ENCODE peak calls at places on chromosomes 12 and 14, in eight cellular contexts. H is pulmonary artery endothelial cell, K is neural crest cell, W is NCI-H2081, I is HCEC 1CT, R is MCF 10A, N is choroid plexus epithelial cell, O is GM10248. Y is an unnamed sample.
A peak's percentile ranks its signal among the peaks of the same experiment; 100 is the strongest.

GRCh38 chr12:116423053-116423452 is 136.1 kb upstream of the MAP1LC3B2 start:
- DNase-seq in H (no peak), K (no peak), W (no peak), I (peak; percentile 76), R (peak; percentile 27), N (peak; percentile 73), O (no peak), Y (peak; percentile 79)

GRCh38 chr14:27715561-27715960 is 1051.0 kb upstream of the FOXG1 start:
- DNase-seq in H (no peak), K (no peak), W (no peak), I (no peak), R (no peak), N (no peak), O (no peak), Y (no peak)

GRCh38 chr14:104865069-104865630 is at the start of gene CEP170B:
- DNase-seq in H (no peak), K (no peak), W (no peak), I (peak; percentile 39), R (peak; percentile 35), N (peak; percentile 29), O (peak; percentile 81), Y (peak; percentile 19)

GRCh38 chr12:54935235-54935951 is 49.2 kb downstream of the TESPA1 start:
- DNase-seq in H (peak; percentile 52), K (no peak), W (no peak), I (peak; percentile 91), R (peak; percentile 93), N (peak; percentile 91), O (peak; percentile 76), Y (peak; percentile 79)

GRCh38 chr14:39097159-39097558 is 5.9 kb downstream of the SEC23A start:
- DNase-seq in H (no peak), K (no peak), W (no peak), I (no peak), R (peak; percentile 47), N (peak; percentile 75), O (no peak), Y (peak; percentile 89)

GRCh38 chr14:96249016-96249415 is 7.0 kb upstream of the BDKRB1 start:
- DNase-seq in H (no peak), K (no peak), W (no peak), I (peak; percentile 97), R (peak; percentile 95), N (peak; percentile 90), O (no peak), Y (peak; percentile 80)

GRCh38 chr14:29085546-29085945 is 319.0 kb downstream of the FOXG1 start:
- DNase-seq in H (no peak), K (no peak), W (no peak), I (peak; percentile 32), R (peak; percentile 28), N (peak; percentile 57), O (no peak), Y (no peak)

GRCh38 chr14:36604757-36605505 is 22.5 kb upstream of the NKX2-8 start:
- DNase-seq in H (peak; percentile 13), K (peak; percentile 53), W (peak; percentile 77), I (peak; percentile 70), R (peak; percentile 90), N (peak; percentile 84), O (peak; percentile 54), Y (peak; percentile 75)

GRCh38 chr14:64855732-64856527 is 23.8 kb downstream of the SPTB start:
- DNase-seq in H (no peak), K (no peak), W (no peak), I (no peak), R (no peak), N (no peak), O (no peak), Y (no peak)

GRCh38 chr14:105187935-105188524 is 6.9 kb upstream of the NUDT14 start:
- DNase-seq in H (no peak), K (no peak), W (peak; percentile 25), I (no peak), R (no peak), N (no peak), O (no peak), Y (no peak)

GRCh38 chr12:78418919-78419318 is 445.7 kb upstream of the SYT1 start:
- DNase-seq in H (no peak), K (no peak), W (no peak), I (no peak), R (no peak), N (no peak), O (no peak), Y (no peak)

GRCh38 chr14:100845341-100845740 is 19.4 kb downstream of the MEG3 start:
- DNase-seq in H (no peak), K (no peak), W (no peak), I (no peak), R (no peak), N (no peak), O (no peak), Y (no peak)

GRCh38 chr12:111598637-111599458 is at the start of gene ATXN2:
- DNase-seq in H (no peak), K (peak; percentile 41), W (peak; percentile 76), I (no peak), R (peak; percentile 45), N (peak; percentile 74), O (peak; percentile 90), Y (no peak)

GRCh38 chr12:56361487-56362129 is 1.0 kb downstream of the APOF start:
- DNase-seq in H (no peak), K (no peak), W (no peak), I (no peak), R (no peak), N (no peak), O (no peak), Y (no peak)

GRCh38 chr12:110403146-110403974 is at the start of gene ANAPC7:
- DNase-seq in H (peak; percentile 69), K (peak; percentile 89), W (peak; percentile 84), I (peak; percentile 86), R (peak; percentile 87), N (peak; percentile 95), O (peak; percentile 93), Y (peak; percentile 84)

GRCh38 chr12:64585085-64585484 is 25.2 kb upstream of the RASSF3 start:
- DNase-seq in H (no peak), K (no peak), W (no peak), I (no peak), R (no peak), N (no peak), O (no peak), Y (no peak)

GRCh38 chr14:54362089-54362504 is 34.7 kb upstream of the CDKN3 start:
- DNase-seq in H (no peak), K (no peak), W (no peak), I (no peak), R (no peak), N (no peak), O (no peak), Y (no peak)

GRCh38 chr12:26473291-26473690 is 277.9 kb downstream of the SSPN start:
- DNase-seq in H (no peak), K (no peak), W (no peak), I (peak; percentile 6), R (no peak), N (no peak), O (peak; percentile 77), Y (peak; percentile 32)

GRCh38 chr12:15978431-15978950 is 67.4 kb downstream of the DERA start:
- DNase-seq in H (peak; percentile 79), K (no peak), W (no peak), I (peak; percentile 56), R (no peak), N (peak; percentile 87), O (no peak), Y (peak; percentile 90)

GRCh38 chr12:56258820-56259183 is 618 bp upstream of the ANKRD52 start:
- DNase-seq in H (no peak), K (no peak), W (no peak), I (no peak), R (no peak), N (no peak), O (no peak), Y (no peak)

GRCh38 chr14:52473557-52473956 is 78.7 kb downstream of the TXNDC16 start:
- DNase-seq in H (no peak), K (no peak), W (no peak), I (peak; percentile 48), R (peak; percentile 53), N (peak; percentile 76), O (peak; percentile 37), Y (peak; percentile 71)

GRCh38 chr14:34682787-34683321 is 31.5 kb downstream of the CFL2 start:
- DNase-seq in H (no peak), K (no peak), W (no peak), I (no peak), R (no peak), N (peak; percentile 48), O (peak; percentile 23), Y (peak; percentile 73)

GRCh38 chr12:11649413-11650278 is at the start of gene ETV6:
- DNase-seq in H (peak; percentile 77), K (peak; percentile 62), W (peak; percentile 68), I (peak; percentile 89), R (peak; percentile 92), N (peak; percentile 96), O (peak; percentile 86), Y (peak; percentile 97)

GRCh38 chr12:71504471-71504852 is 64.9 kb downstream of the LGR5 start:
- DNase-seq in H (no peak), K (no peak), W (no peak), I (no peak), R (no peak), N (peak; percentile 12), O (no peak), Y (no peak)

GRCh38 chr12:19778822-19779221 is 339.5 kb downstream of the AEBP2 start:
- DNase-seq in H (no peak), K (no peak), W (no peak), I (no peak), R (no peak), N (peak; percentile 39), O (no peak), Y (no peak)

GRCh38 chr12:14854586-14855163 is 11.3 kb upstream of the ART4 start:
- DNase-seq in H (no peak), K (no peak), W (no peak), I (peak; percentile 67), R (no peak), N (peak; percentile 53), O (peak; percentile 17), Y (peak; percentile 75)

GRCh38 chr12:67456281-67456918 is 187.2 kb downstream of the CAND1 start:
- DNase-seq in H (no peak), K (no peak), W (peak; percentile 25), I (peak; percentile 78), R (peak; percentile 85), N (peak; percentile 90), O (no peak), Y (peak; percentile 89)

GRCh38 chr12:43776498-43776897 is 17.7 kb downstream of the IRAK4 start:
- DNase-seq in H (no peak), K (no peak), W (no peak), I (peak; percentile 44), R (peak; percentile 28), N (peak; percentile 58), O (peak; percentile 21), Y (peak; percentile 13)

GRCh38 chr12:98228619-98229538 is 286.5 kb upstream of the TMPO start:
- DNase-seq in H (no peak), K (no peak), W (no peak), I (no peak), R (no peak), N (no peak), O (no peak), Y (no peak)

GRCh38 chr12:52873832-52874572 is 25.2 kb upstream of the KRT78 start:
- DNase-seq in H (peak; percentile 51), K (peak; percentile 33), W (peak; percentile 71), I (peak; percentile 84), R (peak; percentile 98), N (peak; percentile 94), O (no peak), Y (peak; percentile 92)

GRCh38 chr12:58547217-58547616 is 373.1 kb downstream of the LRIG3 start:
- DNase-seq in H (no peak), K (no peak), W (no peak), I (no peak), R (no peak), N (no peak), O (no peak), Y (no peak)

GRCh38 chr14:83462759-83463158 is 1929.1 kb upstream of the SEL1L start:
- DNase-seq in H (no peak), K (no peak), W (no peak), I (no peak), R (no peak), N (no peak), O (no peak), Y (no peak)

GRCh38 chr12:70267550-70267949 is 24.3 kb downstream of the CNOT2 start:
- DNase-seq in H (no peak), K (no peak), W (peak; percentile 14), I (peak; percentile 55), R (no peak), N (peak; percentile 45), O (no peak), Y (peak; percentile 81)

GRCh38 chr14:50388256-50388931 is 8.3 kb downstream of the CDKL1 start:
- DNase-seq in H (no peak), K (no peak), W (no peak), I (no peak), R (no peak), N (no peak), O (no peak), Y (no peak)